ENCODE peak calls at places on chromosomes 7 and 10, in seven cellular contexts. M is cardiac muscle cell, R is psoas muscle, T is HL-60, U is C1 segment of cervical spinal cord, H is cardiac fibroblast, K is AG04450. I is an unnamed sample.

GRCh38 chr7:43763183-43763582 is 4.7 kb downstream of the BLVRA start:
- DNase-seq in K (no peak), M (peak; percentile 18), R (no peak), H (no peak), T (no peak), U (no peak), I (no peak)

GRCh38 chr7:121376982-121377381 is 19.1 kb downstream of the FAM3C start:
- DNase-seq in T (no peak), R (no peak), M (no peak), H (no peak), U (no peak), K (no peak), I (no peak)

GRCh38 chr7:17401806-17402627 is 103.6 kb downstream of the AHR start:
- DNase-seq in H (no peak), M (no peak), R (no peak), U (no peak), T (peak; percentile 5), K (no peak), I (no peak)

GRCh38 chr10:18109471-18109870 is 30.8 kb upstream of the CACNB2 start:
- DNase-seq in T (no peak), R (no peak), K (no peak), H (no peak), U (no peak), M (no peak), I (no peak)

GRCh38 chr10:79189853-79190435 is 121.2 kb downstream of the ZMIZ1 start:
- DNase-seq in U (no peak), T (no peak), H (no peak), R (no peak), M (no peak), K (no peak), I (no peak)

GRCh38 chr10:42952358-42952757 is 124.5 kb upstream of the RET start:
- DNase-seq in U (no peak), H (no peak), K (no peak), M (peak; percentile 54), R (peak; percentile 36), T (no peak), I (no peak)

GRCh38 chr7:108001759-108002725 is 919 bp downstream of the LAMB1 start:
- DNase-seq in T (no peak), U (no peak), M (peak; percentile 22), K (no peak), R (peak; percentile 47), H (peak; percentile 52), I (peak; percentile 49)

GRCh38 chr7:13879994-13880686 is 109.3 kb downstream of the ETV1 start:
- DNase-seq in M (no peak), K (no peak), U (no peak), R (no peak), H (peak; percentile 58), T (no peak), I (no peak)

GRCh38 chr10:101046332-101047238 is 15.2 kb upstream of the KAZALD1 start:
- DNase-seq in T (no peak), R (no peak), K (no peak), M (no peak), H (no peak), U (no peak), I (no peak)

GRCh38 chr7:80942261-80943041 is 23.6 kb upstream of the SEMA3C start:
- DNase-seq in T (no peak), H (peak; percentile 99), M (peak; percentile 53), K (peak; percentile 75), R (peak; percentile 54), U (no peak), I (peak; percentile 98)

GRCh38 chr10:13685885-13686284 is 99.1 kb downstream of the PRPF18 start:
- DNase-seq in R (no peak), M (no peak), U (no peak), K (no peak), H (no peak), T (no peak), I (no peak)

GRCh38 chr7:127865466-127865865 is 165.8 kb downstream of the LRRC4 start:
- DNase-seq in M (no peak), K (no peak), T (no peak), U (no peak), R (no peak), H (peak; percentile 82), I (peak; percentile 80)

GRCh38 chr10:60572511-60573194 is 183.0 kb upstream of the ANK3 start:
- DNase-seq in R (no peak), M (peak; percentile 85), H (peak; percentile 53), U (no peak), T (no peak), K (peak; percentile 47), I (peak; percentile 87)

GRCh38 chr7:45217358-45217757 is 59.8 kb downstream of the RAMP3 start:
- DNase-seq in M (peak; percentile 29), U (no peak), K (no peak), H (peak; percentile 15), T (no peak), R (no peak), I (peak; percentile 39)

GRCh38 chr7:21753071-21753470 is 192.6 kb downstream of the CDCA7L start:
- DNase-seq in K (no peak), H (no peak), U (no peak), M (no peak), T (no peak), R (no peak), I (no peak)

GRCh38 chr7:115952832-115953231 is 77.7 kb downstream of the TFEC start:
- DNase-seq in H (no peak), K (no peak), R (no peak), U (no peak), T (no peak), M (no peak), I (no peak)

GRCh38 chr10:86678999-86679792 is 10.9 kb downstream of the LDB3 start:
- DNase-seq in R (no peak), H (no peak), M (no peak), T (peak; percentile 67), U (no peak), K (no peak), I (no peak)

GRCh38 chr7:83934118-83934734 is 260.4 kb downstream of the SEMA3A start:
- DNase-seq in M (no peak), K (no peak), U (no peak), T (no peak), R (no peak), H (peak; percentile 3), I (peak; percentile 23)

GRCh38 chr7:36598056-36598675 is 126.1 kb downstream of the AOAH start:
- DNase-seq in T (no peak), K (no peak), M (peak; percentile 49), U (no peak), R (no peak), H (no peak), I (peak; percentile 28)

GRCh38 chr7:80643336-80643925 is 5.0 kb downstream of the CD36 start:
- DNase-seq in K (no peak), H (no peak), U (no peak), R (no peak), M (no peak), T (peak; percentile 13), I (no peak)